ENCODE peak calls at places on chromosomes 4 and X, in seven cellular contexts. One of them, this sample, is unnamed.

GRCh38 chr4:153927546-153927945 is 138.7 kb upstream of the SFRP2 start:
- DNase-seq in H9: no peak
- DNase-seq in SK-N-SH: no peak
- DNase-seq in A549: no peak
- DNase-seq in fibroblast of lung: no peak
- DNase-seq in neural progenitor cell: no peak
- DNase-seq in IMR-90: no peak
- DNase-seq in this sample: no peak

GRCh38 chrX:9899640-9900075 is 67.5 kb upstream of the CLDN34 start:
- DNase-seq in H9: no peak
- DNase-seq in SK-N-SH: no peak
- DNase-seq in A549: no peak
- DNase-seq in fibroblast of lung: peak
- DNase-seq in neural progenitor cell: peak
- DNase-seq in IMR-90: peak
- DNase-seq in this sample: peak

GRCh38 chrX:2408856-2409255 is 91.9 kb downstream of the DHRSX start:
- DNase-seq in H9: no peak
- DNase-seq in SK-N-SH: no peak
- DNase-seq in A549: no peak
- DNase-seq in fibroblast of lung: no peak
- DNase-seq in neural progenitor cell: no peak
- DNase-seq in IMR-90: no peak
- DNase-seq in this sample: no peak

GRCh38 chr4:1240721-1241465 is 8.0 kb downstream of the CTBP1 start:
- DNase-seq in H9: no peak
- DNase-seq in SK-N-SH: peak
- DNase-seq in A549: no peak
- DNase-seq in fibroblast of lung: no peak
- DNase-seq in neural progenitor cell: no peak
- DNase-seq in IMR-90: no peak
- DNase-seq in this sample: no peak

GRCh38 chr4:117491531-117491930 is 406.2 kb upstream of the TRAM1L1 start:
- DNase-seq in H9: no peak
- DNase-seq in SK-N-SH: no peak
- DNase-seq in A549: no peak
- DNase-seq in fibroblast of lung: no peak
- DNase-seq in neural progenitor cell: no peak
- DNase-seq in IMR-90: no peak
- DNase-seq in this sample: no peak

GRCh38 chr4:137806420-137806819 is 274.1 kb upstream of the PCDH18 start:
- DNase-seq in H9: no peak
- DNase-seq in SK-N-SH: no peak
- DNase-seq in A549: no peak
- DNase-seq in fibroblast of lung: no peak
- DNase-seq in neural progenitor cell: no peak
- DNase-seq in IMR-90: no peak
- DNase-seq in this sample: no peak

GRCh38 chrX:101485212-101486064 is at the start of gene ARMCX4:
- DNase-seq in H9: peak
- DNase-seq in SK-N-SH: peak
- DNase-seq in A549: no peak
- DNase-seq in fibroblast of lung: peak
- DNase-seq in neural progenitor cell: peak
- DNase-seq in IMR-90: peak
- DNase-seq in this sample: no peak

GRCh38 chrX:84322083-84322827 is 134.3 kb upstream of the RPS6KA6 start:
- DNase-seq in H9: no peak
- DNase-seq in SK-N-SH: no peak
- DNase-seq in A549: no peak
- DNase-seq in fibroblast of lung: no peak
- DNase-seq in neural progenitor cell: no peak
- DNase-seq in IMR-90: no peak
- DNase-seq in this sample: no peak

GRCh38 chr4:10599574-10599973 is 85.0 kb downstream of the CLNK start:
- DNase-seq in H9: no peak
- DNase-seq in SK-N-SH: no peak
- DNase-seq in A549: no peak
- DNase-seq in fibroblast of lung: no peak
- DNase-seq in neural progenitor cell: no peak
- DNase-seq in IMR-90: peak
- DNase-seq in this sample: no peak

GRCh38 chrX:16433021-16433420 is 216.9 kb upstream of the S100G start:
- DNase-seq in H9: no peak
- DNase-seq in SK-N-SH: no peak
- DNase-seq in A549: no peak
- DNase-seq in fibroblast of lung: no peak
- DNase-seq in neural progenitor cell: no peak
- DNase-seq in IMR-90: no peak
- DNase-seq in this sample: no peak

GRCh38 chr4:76666940-76667532 is 230.9 kb downstream of the SOWAHB start:
- DNase-seq in H9: no peak
- DNase-seq in SK-N-SH: no peak
- DNase-seq in A549: no peak
- DNase-seq in fibroblast of lung: no peak
- DNase-seq in neural progenitor cell: no peak
- DNase-seq in IMR-90: no peak
- DNase-seq in this sample: no peak

GRCh38 chr4:106818764-106819163 is 217.3 kb downstream of the DKK2 start:
- DNase-seq in H9: no peak
- DNase-seq in SK-N-SH: no peak
- DNase-seq in A549: no peak
- DNase-seq in fibroblast of lung: peak
- DNase-seq in neural progenitor cell: no peak
- DNase-seq in IMR-90: no peak
- DNase-seq in this sample: no peak

DNA sequence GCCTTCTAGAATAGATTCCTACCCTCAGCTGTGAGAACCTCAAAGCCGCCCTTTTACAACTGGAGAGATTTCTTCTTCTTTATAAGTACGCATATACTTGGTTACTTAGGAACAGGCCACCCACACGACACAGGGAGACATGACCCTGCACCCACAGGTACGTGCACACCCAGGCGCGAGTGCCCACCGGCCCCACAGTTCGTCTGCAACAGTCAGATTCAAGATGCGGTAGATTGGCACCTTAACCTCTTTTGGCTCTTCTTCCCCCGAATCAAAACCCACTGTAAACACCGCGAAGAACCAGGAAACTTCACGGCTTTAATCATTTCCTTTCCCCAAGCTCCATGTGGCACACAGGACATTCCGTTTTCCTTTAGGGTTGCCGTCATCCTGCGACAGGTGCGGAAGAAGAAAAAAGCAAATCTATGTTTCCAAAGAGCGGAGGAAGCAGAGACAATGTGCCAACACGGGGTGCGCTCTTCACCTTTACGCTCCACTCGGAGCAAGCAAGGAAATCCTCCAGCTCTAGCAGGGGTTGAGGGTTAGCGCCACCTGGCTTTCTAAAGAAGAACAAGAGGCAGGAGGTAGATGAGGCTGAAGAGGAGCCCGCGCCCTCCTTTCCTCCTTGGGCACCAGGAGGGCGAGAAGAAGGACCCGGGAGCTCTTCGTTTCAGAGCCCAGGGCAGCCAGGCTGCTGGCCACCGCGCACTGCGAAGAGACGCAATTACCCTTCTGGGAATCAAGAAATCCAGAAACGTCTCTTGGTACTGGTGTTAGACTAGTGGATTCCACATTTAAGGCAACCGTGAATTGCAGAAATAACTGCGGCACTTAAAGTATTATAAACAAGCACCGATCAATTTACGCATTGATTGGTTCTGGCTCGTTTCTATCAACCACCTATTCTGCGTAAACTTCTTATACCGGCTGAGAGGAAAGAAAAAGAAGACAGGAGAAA is 35.7 kb downstream of the HAND2 start:
- DNase-seq in H9: peak
- DNase-seq in SK-N-SH: no peak
- DNase-seq in A549: peak
- DNase-seq in fibroblast of lung: peak
- DNase-seq in neural progenitor cell: peak
- DNase-seq in IMR-90: peak
- DNase-seq in this sample: peak
- TF ChIP-seq CTCF in H9: peak
- TF ChIP-seq CTCF in SK-N-SH: peak
- TF ChIP-seq CTCF in A549: peak
- TF ChIP-seq CTCF in fibroblast of lung: peak
- TF ChIP-seq CTCF in neural progenitor cell: peak
- TF ChIP-seq CTCF in IMR-90: peak
- TF ChIP-seq CTCF in this sample: peak

GRCh38 chr4:124947622-124948265 is 235.2 kb upstream of the ANKRD50 start:
- DNase-seq in H9: no peak
- DNase-seq in SK-N-SH: no peak
- DNase-seq in A549: no peak
- DNase-seq in fibroblast of lung: no peak
- DNase-seq in neural progenitor cell: no peak
- DNase-seq in IMR-90: no peak
- DNase-seq in this sample: no peak

GRCh38 chr4:124953059-124953850 is 240.7 kb upstream of the ANKRD50 start:
- DNase-seq in H9: no peak
- DNase-seq in SK-N-SH: no peak
- DNase-seq in A549: no peak
- DNase-seq in fibroblast of lung: peak
- DNase-seq in neural progenitor cell: no peak
- DNase-seq in IMR-90: peak
- DNase-seq in this sample: no peak

GRCh38 chr4:124948976-124949597 is 236.6 kb upstream of the ANKRD50 start:
- DNase-seq in H9: no peak
- DNase-seq in SK-N-SH: no peak
- DNase-seq in A549: no peak
- DNase-seq in fibroblast of lung: peak
- DNase-seq in neural progenitor cell: no peak
- DNase-seq in IMR-90: peak
- DNase-seq in this sample: no peak

GRCh38 chr4:124955476-124955875 is 242.9 kb upstream of the ANKRD50 start:
- DNase-seq in H9: no peak
- DNase-seq in SK-N-SH: no peak
- DNase-seq in A549: no peak
- DNase-seq in fibroblast of lung: no peak
- DNase-seq in neural progenitor cell: no peak
- DNase-seq in IMR-90: no peak
- DNase-seq in this sample: no peak

GRCh38 chr4:124952601-124953000 is 240.1 kb upstream of the ANKRD50 start:
- DNase-seq in H9: no peak
- DNase-seq in SK-N-SH: no peak
- DNase-seq in A549: no peak
- DNase-seq in fibroblast of lung: no peak
- DNase-seq in neural progenitor cell: no peak
- DNase-seq in IMR-90: no peak
- DNase-seq in this sample: no peak
- H3K4me2 ChIP-seq in H9: no peak
- H3K4me2 ChIP-seq in SK-N-SH: peak
- H3K4me2 ChIP-seq in A549: no peak
- H3K4me2 ChIP-seq in fibroblast of lung: no peak
- H3K4me2 ChIP-seq in neural progenitor cell: no peak
- H3K4me2 ChIP-seq in IMR-90: peak
- H3K4me2 ChIP-seq in this sample: no peak

GRCh38 chr4:3376266-3376665 is 65.5 kb upstream of the HGFAC start:
- DNase-seq in H9: no peak
- DNase-seq in SK-N-SH: no peak
- DNase-seq in A549: no peak
- DNase-seq in fibroblast of lung: no peak
- DNase-seq in neural progenitor cell: no peak
- DNase-seq in IMR-90: no peak
- DNase-seq in this sample: no peak

GRCh38 chr4:3374011-3374645 is 67.6 kb upstream of the HGFAC start:
- DNase-seq in H9: no peak
- DNase-seq in SK-N-SH: no peak
- DNase-seq in A549: no peak
- DNase-seq in fibroblast of lung: no peak
- DNase-seq in neural progenitor cell: no peak
- DNase-seq in IMR-90: no peak
- DNase-seq in this sample: no peak

GRCh38 chr4:3375688-3376087 is 66.1 kb upstream of the HGFAC start:
- DNase-seq in H9: no peak
- DNase-seq in SK-N-SH: peak
- DNase-seq in A549: no peak
- DNase-seq in fibroblast of lung: peak
- DNase-seq in neural progenitor cell: no peak
- DNase-seq in IMR-90: peak
- DNase-seq in this sample: no peak

GRCh38 chr4:3374667-3375066 is 67.1 kb upstream of the HGFAC start:
- DNase-seq in H9: no peak
- DNase-seq in SK-N-SH: no peak
- DNase-seq in A549: no peak
- DNase-seq in fibroblast of lung: no peak
- DNase-seq in neural progenitor cell: no peak
- DNase-seq in IMR-90: no peak
- DNase-seq in this sample: no peak

GRCh38 chr4:3377557-3377956 is 64.2 kb upstream of the HGFAC start:
- DNase-seq in H9: no peak
- DNase-seq in SK-N-SH: no peak
- DNase-seq in A549: no peak
- DNase-seq in fibroblast of lung: no peak
- DNase-seq in neural progenitor cell: no peak
- DNase-seq in IMR-90: no peak
- DNase-seq in this sample: no peak
- TF ChIP-seq CTCF in H9: no peak
- TF ChIP-seq CTCF in SK-N-SH: no peak
- TF ChIP-seq CTCF in A549: no peak
- TF ChIP-seq CTCF in fibroblast of lung: no peak
- TF ChIP-seq CTCF in neural progenitor cell: no peak
- TF ChIP-seq CTCF in IMR-90: no peak
- TF ChIP-seq CTCF in this sample: no peak

GRCh38 chr4:171891038-171891437 is 77.8 kb downstream of the GALNTL6 start:
- DNase-seq in H9: no peak
- DNase-seq in SK-N-SH: no peak
- DNase-seq in A549: no peak
- DNase-seq in fibroblast of lung: no peak
- DNase-seq in neural progenitor cell: no peak
- DNase-seq in IMR-90: no peak
- DNase-seq in this sample: no peak
- H3K4me2 ChIP-seq in H9: no peak
- H3K4me2 ChIP-seq in SK-N-SH: no peak
- H3K4me2 ChIP-seq in A549: no peak
- H3K4me2 ChIP-seq in fibroblast of lung: no peak
- H3K4me2 ChIP-seq in neural progenitor cell: no peak
- H3K4me2 ChIP-seq in IMR-90: no peak
- H3K4me2 ChIP-seq in this sample: no peak

This sample was measured in DND-41.